ENCODE peak calls at places on chromosomes 11 and 22, in nine cellular contexts. One of them, this sample, is unnamed.

GRCh38 chr11:88102595-88102929 is 72.7 kb downstream of the RAB38 start:
- DNase-seq in HuH-7: no peak
- DNase-seq in stimulated activated CD4-positive, alpha-beta T cell treated with anti-CD3 and anti-CD28 coated beads, Interleukin-15, amount 100 ng/mL, for 24 hours: no peak
- DNase-seq in NCI-H524: no peak
- DNase-seq in NCI-H748 treated with DMSO at 0.1 percent for 48 hours: no peak
- DNase-seq in hippocampal formation: no peak
- DNase-seq in colonic mucosa: no peak
- DNase-seq in stimulated activated CD8-positive, alpha-beta memory T cell treated with anti-CD3 and anti-CD28 coated beads, Interleukin-15, amount 100 ng/mL, for 1 hour: no peak
- DNase-seq in stimulated activated naive CD8-positive, alpha-beta T cell treated with anti-CD3 and anti-CD28 coated beads, Interleukin-15, amount 100 ng/mL, for 72 hours: no peak
- DNase-seq in this sample: no peak

GRCh38 chr11:47886096-47886495 is 37.9 kb upstream of the NUP160 start:
- DNase-seq in hippocampal formation: no peak
- DNase-seq in NCI-H524: no peak
- DNase-seq in stimulated activated CD8-positive, alpha-beta memory T cell treated with anti-CD3 and anti-CD28 coated beads, Interleukin-15, amount 100 ng/mL, for 1 hour: no peak
- DNase-seq in stimulated activated naive CD8-positive, alpha-beta T cell treated with anti-CD3 and anti-CD28 coated beads, Interleukin-15, amount 100 ng/mL, for 72 hours: no peak
- DNase-seq in NCI-H748 treated with DMSO at 0.1 percent for 48 hours: no peak
- DNase-seq in colonic mucosa: peak
- DNase-seq in stimulated activated CD4-positive, alpha-beta T cell treated with anti-CD3 and anti-CD28 coated beads, Interleukin-15, amount 100 ng/mL, for 24 hours: peak
- DNase-seq in HuH-7: no peak
- DNase-seq in this sample: no peak

GRCh38 chr22:46001426-46002106 is 24.6 kb upstream of the WNT7B start:
- DNase-seq in stimulated activated CD4-positive, alpha-beta T cell treated with anti-CD3 and anti-CD28 coated beads, Interleukin-15, amount 100 ng/mL, for 24 hours: no peak
- DNase-seq in HuH-7: no peak
- DNase-seq in NCI-H524: peak
- DNase-seq in NCI-H748 treated with DMSO at 0.1 percent for 48 hours: no peak
- DNase-seq in stimulated activated CD8-positive, alpha-beta memory T cell treated with anti-CD3 and anti-CD28 coated beads, Interleukin-15, amount 100 ng/mL, for 1 hour: no peak
- DNase-seq in stimulated activated naive CD8-positive, alpha-beta T cell treated with anti-CD3 and anti-CD28 coated beads, Interleukin-15, amount 100 ng/mL, for 72 hours: no peak
- DNase-seq in colonic mucosa: no peak
- DNase-seq in hippocampal formation: no peak
- DNase-seq in this sample: no peak

GRCh38 chr22:29798318-29798717 is 31.1 kb downstream of the UQCR10 start:
- DNase-seq in hippocampal formation: no peak
- DNase-seq in NCI-H524: no peak
- DNase-seq in NCI-H748 treated with DMSO at 0.1 percent for 48 hours: no peak
- DNase-seq in HuH-7: no peak
- DNase-seq in stimulated activated CD8-positive, alpha-beta memory T cell treated with anti-CD3 and anti-CD28 coated beads, Interleukin-15, amount 100 ng/mL, for 1 hour: no peak
- DNase-seq in colonic mucosa: no peak
- DNase-seq in stimulated activated naive CD8-positive, alpha-beta T cell treated with anti-CD3 and anti-CD28 coated beads, Interleukin-15, amount 100 ng/mL, for 72 hours: no peak
- DNase-seq in stimulated activated CD4-positive, alpha-beta T cell treated with anti-CD3 and anti-CD28 coated beads, Interleukin-15, amount 100 ng/mL, for 24 hours: no peak
- DNase-seq in this sample: no peak

GRCh38 chr11:9936754-9937153 is 272.9 kb downstream of the SWAP70 start:
- DNase-seq in NCI-H748 treated with DMSO at 0.1 percent for 48 hours: no peak
- DNase-seq in stimulated activated naive CD8-positive, alpha-beta T cell treated with anti-CD3 and anti-CD28 coated beads, Interleukin-15, amount 100 ng/mL, for 72 hours: no peak
- DNase-seq in stimulated activated CD4-positive, alpha-beta T cell treated with anti-CD3 and anti-CD28 coated beads, Interleukin-15, amount 100 ng/mL, for 24 hours: no peak
- DNase-seq in HuH-7: no peak
- DNase-seq in hippocampal formation: no peak
- DNase-seq in stimulated activated CD8-positive, alpha-beta memory T cell treated with anti-CD3 and anti-CD28 coated beads, Interleukin-15, amount 100 ng/mL, for 1 hour: no peak
- DNase-seq in NCI-H524: no peak
- DNase-seq in colonic mucosa: no peak
- DNase-seq in this sample: no peak

GRCh38 chr11:121723261-121723741 is 270.5 kb upstream of the SORL1-AS1 start:
- DNase-seq in stimulated activated CD4-positive, alpha-beta T cell treated with anti-CD3 and anti-CD28 coated beads, Interleukin-15, amount 100 ng/mL, for 24 hours: no peak
- DNase-seq in stimulated activated naive CD8-positive, alpha-beta T cell treated with anti-CD3 and anti-CD28 coated beads, Interleukin-15, amount 100 ng/mL, for 72 hours: no peak
- DNase-seq in NCI-H748 treated with DMSO at 0.1 percent for 48 hours: no peak
- DNase-seq in HuH-7: no peak
- DNase-seq in hippocampal formation: peak
- DNase-seq in colonic mucosa: no peak
- DNase-seq in NCI-H524: no peak
- DNase-seq in stimulated activated CD8-positive, alpha-beta memory T cell treated with anti-CD3 and anti-CD28 coated beads, Interleukin-15, amount 100 ng/mL, for 1 hour: no peak
- DNase-seq in this sample: no peak

GRCh38 chr22:43824724-43825485 is 12.8 kb upstream of the EFCAB6 start:
- DNase-seq in stimulated activated CD8-positive, alpha-beta memory T cell treated with anti-CD3 and anti-CD28 coated beads, Interleukin-15, amount 100 ng/mL, for 1 hour: no peak
- DNase-seq in stimulated activated naive CD8-positive, alpha-beta T cell treated with anti-CD3 and anti-CD28 coated beads, Interleukin-15, amount 100 ng/mL, for 72 hours: no peak
- DNase-seq in NCI-H748 treated with DMSO at 0.1 percent for 48 hours: no peak
- DNase-seq in stimulated activated CD4-positive, alpha-beta T cell treated with anti-CD3 and anti-CD28 coated beads, Interleukin-15, amount 100 ng/mL, for 24 hours: no peak
- DNase-seq in colonic mucosa: no peak
- DNase-seq in NCI-H524: no peak
- DNase-seq in HuH-7: no peak
- DNase-seq in hippocampal formation: no peak
- DNase-seq in this sample: no peak

GRCh38 chr11:13368041-13368446 is 90.5 kb downstream of the BMAL1 start:
- DNase-seq in stimulated activated naive CD8-positive, alpha-beta T cell treated with anti-CD3 and anti-CD28 coated beads, Interleukin-15, amount 100 ng/mL, for 72 hours: no peak
- DNase-seq in HuH-7: no peak
- DNase-seq in NCI-H748 treated with DMSO at 0.1 percent for 48 hours: no peak
- DNase-seq in NCI-H524: no peak
- DNase-seq in hippocampal formation: no peak
- DNase-seq in colonic mucosa: no peak
- DNase-seq in stimulated activated CD8-positive, alpha-beta memory T cell treated with anti-CD3 and anti-CD28 coated beads, Interleukin-15, amount 100 ng/mL, for 1 hour: no peak
- DNase-seq in stimulated activated CD4-positive, alpha-beta T cell treated with anti-CD3 and anti-CD28 coated beads, Interleukin-15, amount 100 ng/mL, for 24 hours: no peak
- DNase-seq in this sample: no peak

GRCh38 chr22:25070870-25071465 is 118.5 kb downstream of the KIAA1671 start:
- DNase-seq in NCI-H524: no peak
- DNase-seq in NCI-H748 treated with DMSO at 0.1 percent for 48 hours: no peak
- DNase-seq in hippocampal formation: no peak
- DNase-seq in stimulated activated naive CD8-positive, alpha-beta T cell treated with anti-CD3 and anti-CD28 coated beads, Interleukin-15, amount 100 ng/mL, for 72 hours: no peak
- DNase-seq in stimulated activated CD4-positive, alpha-beta T cell treated with anti-CD3 and anti-CD28 coated beads, Interleukin-15, amount 100 ng/mL, for 24 hours: no peak
- DNase-seq in stimulated activated CD8-positive, alpha-beta memory T cell treated with anti-CD3 and anti-CD28 coated beads, Interleukin-15, amount 100 ng/mL, for 1 hour: no peak
- DNase-seq in HuH-7: no peak
- DNase-seq in colonic mucosa: no peak
- DNase-seq in this sample: no peak

GRCh38 chr11:48154162-48154561 is 62.4 kb upstream of the OR4B1 start:
- DNase-seq in stimulated activated CD4-positive, alpha-beta T cell treated with anti-CD3 and anti-CD28 coated beads, Interleukin-15, amount 100 ng/mL, for 24 hours: no peak
- DNase-seq in colonic mucosa: no peak
- DNase-seq in NCI-H524: no peak
- DNase-seq in stimulated activated CD8-positive, alpha-beta memory T cell treated with anti-CD3 and anti-CD28 coated beads, Interleukin-15, amount 100 ng/mL, for 1 hour: no peak
- DNase-seq in stimulated activated naive CD8-positive, alpha-beta T cell treated with anti-CD3 and anti-CD28 coated beads, Interleukin-15, amount 100 ng/mL, for 72 hours: no peak
- DNase-seq in HuH-7: no peak
- DNase-seq in NCI-H748 treated with DMSO at 0.1 percent for 48 hours: no peak
- DNase-seq in hippocampal formation: no peak
- DNase-seq in this sample: no peak

GRCh38 chr11:120384476-120384875 is 48.3 kb downstream of the ARHGEF12 start:
- DNase-seq in colonic mucosa: no peak
- DNase-seq in hippocampal formation: no peak
- DNase-seq in NCI-H524: no peak
- DNase-seq in HuH-7: no peak
- DNase-seq in stimulated activated CD8-positive, alpha-beta memory T cell treated with anti-CD3 and anti-CD28 coated beads, Interleukin-15, amount 100 ng/mL, for 1 hour: no peak
- DNase-seq in stimulated activated CD4-positive, alpha-beta T cell treated with anti-CD3 and anti-CD28 coated beads, Interleukin-15, amount 100 ng/mL, for 24 hours: no peak
- DNase-seq in NCI-H748 treated with DMSO at 0.1 percent for 48 hours: no peak
- DNase-seq in stimulated activated naive CD8-positive, alpha-beta T cell treated with anti-CD3 and anti-CD28 coated beads, Interleukin-15, amount 100 ng/mL, for 72 hours: no peak
- DNase-seq in this sample: no peak

GRCh38 chr11:32173435-32173834 is 82.6 kb downstream of the RCN1 start:
- DNase-seq in hippocampal formation: peak
- DNase-seq in stimulated activated naive CD8-positive, alpha-beta T cell treated with anti-CD3 and anti-CD28 coated beads, Interleukin-15, amount 100 ng/mL, for 72 hours: peak
- DNase-seq in colonic mucosa: peak
- DNase-seq in HuH-7: peak
- DNase-seq in NCI-H748 treated with DMSO at 0.1 percent for 48 hours: peak
- DNase-seq in NCI-H524: peak
- DNase-seq in stimulated activated CD4-positive, alpha-beta T cell treated with anti-CD3 and anti-CD28 coated beads, Interleukin-15, amount 100 ng/mL, for 24 hours: peak
- DNase-seq in stimulated activated CD8-positive, alpha-beta memory T cell treated with anti-CD3 and anti-CD28 coated beads, Interleukin-15, amount 100 ng/mL, for 1 hour: no peak
- DNase-seq in this sample: peak

GRCh38 chr11:129691154-129691553 is 124.5 kb upstream of the TMEM45B start:
- DNase-seq in stimulated activated CD4-positive, alpha-beta T cell treated with anti-CD3 and anti-CD28 coated beads, Interleukin-15, amount 100 ng/mL, for 24 hours: no peak
- DNase-seq in colonic mucosa: no peak
- DNase-seq in NCI-H748 treated with DMSO at 0.1 percent for 48 hours: no peak
- DNase-seq in hippocampal formation: no peak
- DNase-seq in NCI-H524: no peak
- DNase-seq in stimulated activated CD8-positive, alpha-beta memory T cell treated with anti-CD3 and anti-CD28 coated beads, Interleukin-15, amount 100 ng/mL, for 1 hour: no peak
- DNase-seq in stimulated activated naive CD8-positive, alpha-beta T cell treated with anti-CD3 and anti-CD28 coated beads, Interleukin-15, amount 100 ng/mL, for 72 hours: no peak
- DNase-seq in HuH-7: no peak
- DNase-seq in this sample: no peak

GRCh38 chr11:70397336-70397982 is 870 bp upstream of the CTTN start:
- DNase-seq in hippocampal formation: no peak
- DNase-seq in stimulated activated naive CD8-positive, alpha-beta T cell treated with anti-CD3 and anti-CD28 coated beads, Interleukin-15, amount 100 ng/mL, for 72 hours: no peak
- DNase-seq in stimulated activated CD4-positive, alpha-beta T cell treated with anti-CD3 and anti-CD28 coated beads, Interleukin-15, amount 100 ng/mL, for 24 hours: peak
- DNase-seq in NCI-H748 treated with DMSO at 0.1 percent for 48 hours: no peak
- DNase-seq in colonic mucosa: peak
- DNase-seq in stimulated activated CD8-positive, alpha-beta memory T cell treated with anti-CD3 and anti-CD28 coated beads, Interleukin-15, amount 100 ng/mL, for 1 hour: no peak
- DNase-seq in NCI-H524: peak
- DNase-seq in HuH-7: peak
- DNase-seq in this sample: peak

GRCh38 chr11:64539711-64540420 is 51.2 kb upstream of the SLC22A12 start:
- DNase-seq in hippocampal formation: no peak
- DNase-seq in stimulated activated CD4-positive, alpha-beta T cell treated with anti-CD3 and anti-CD28 coated beads, Interleukin-15, amount 100 ng/mL, for 24 hours: no peak
- DNase-seq in stimulated activated CD8-positive, alpha-beta memory T cell treated with anti-CD3 and anti-CD28 coated beads, Interleukin-15, amount 100 ng/mL, for 1 hour: no peak
- DNase-seq in NCI-H748 treated with DMSO at 0.1 percent for 48 hours: no peak
- DNase-seq in stimulated activated naive CD8-positive, alpha-beta T cell treated with anti-CD3 and anti-CD28 coated beads, Interleukin-15, amount 100 ng/mL, for 72 hours: no peak
- DNase-seq in colonic mucosa: no peak
- DNase-seq in HuH-7: no peak
- DNase-seq in NCI-H524: no peak
- DNase-seq in this sample: no peak

GRCh38 chr11:46248270-46249102 is 29.0 kb upstream of the CREB3L1 start:
- DNase-seq in HuH-7: no peak
- DNase-seq in stimulated activated naive CD8-positive, alpha-beta T cell treated with anti-CD3 and anti-CD28 coated beads, Interleukin-15, amount 100 ng/mL, for 72 hours: no peak
- DNase-seq in colonic mucosa: no peak
- DNase-seq in NCI-H748 treated with DMSO at 0.1 percent for 48 hours: no peak
- DNase-seq in stimulated activated CD4-positive, alpha-beta T cell treated with anti-CD3 and anti-CD28 coated beads, Interleukin-15, amount 100 ng/mL, for 24 hours: no peak
- DNase-seq in NCI-H524: no peak
- DNase-seq in stimulated activated CD8-positive, alpha-beta memory T cell treated with anti-CD3 and anti-CD28 coated beads, Interleukin-15, amount 100 ng/mL, for 1 hour: no peak
- DNase-seq in hippocampal formation: no peak
- DNase-seq in this sample: no peak

GRCh38 chr11:24407733-24408132 is 89.1 kb upstream of the LUZP2 start:
- DNase-seq in NCI-H524: no peak
- DNase-seq in HuH-7: no peak
- DNase-seq in stimulated activated CD8-positive, alpha-beta memory T cell treated with anti-CD3 and anti-CD28 coated beads, Interleukin-15, amount 100 ng/mL, for 1 hour: no peak
- DNase-seq in stimulated activated naive CD8-positive, alpha-beta T cell treated with anti-CD3 and anti-CD28 coated beads, Interleukin-15, amount 100 ng/mL, for 72 hours: no peak
- DNase-seq in NCI-H748 treated with DMSO at 0.1 percent for 48 hours: no peak
- DNase-seq in stimulated activated CD4-positive, alpha-beta T cell treated with anti-CD3 and anti-CD28 coated beads, Interleukin-15, amount 100 ng/mL, for 24 hours: no peak
- DNase-seq in colonic mucosa: no peak
- DNase-seq in hippocampal formation: no peak
- DNase-seq in this sample: no peak

GRCh38 chr11:45275823-45276222 is 10.3 kb downstream of the SYT13 start:
- DNase-seq in stimulated activated CD8-positive, alpha-beta memory T cell treated with anti-CD3 and anti-CD28 coated beads, Interleukin-15, amount 100 ng/mL, for 1 hour: no peak
- DNase-seq in NCI-H748 treated with DMSO at 0.1 percent for 48 hours: no peak
- DNase-seq in hippocampal formation: no peak
- DNase-seq in stimulated activated naive CD8-positive, alpha-beta T cell treated with anti-CD3 and anti-CD28 coated beads, Interleukin-15, amount 100 ng/mL, for 72 hours: no peak
- DNase-seq in HuH-7: no peak
- DNase-seq in colonic mucosa: no peak
- DNase-seq in NCI-H524: no peak
- DNase-seq in stimulated activated CD4-positive, alpha-beta T cell treated with anti-CD3 and anti-CD28 coated beads, Interleukin-15, amount 100 ng/mL, for 24 hours: no peak
- DNase-seq in this sample: no peak

GRCh38 chr11:61777234-61778090 is 14.9 kb downstream of the TMEM258 start:
- DNase-seq in NCI-H748 treated with DMSO at 0.1 percent for 48 hours: no peak
- DNase-seq in hippocampal formation: no peak
- DNase-seq in stimulated activated naive CD8-positive, alpha-beta T cell treated with anti-CD3 and anti-CD28 coated beads, Interleukin-15, amount 100 ng/mL, for 72 hours: peak
- DNase-seq in stimulated activated CD8-positive, alpha-beta memory T cell treated with anti-CD3 and anti-CD28 coated beads, Interleukin-15, amount 100 ng/mL, for 1 hour: peak
- DNase-seq in stimulated activated CD4-positive, alpha-beta T cell treated with anti-CD3 and anti-CD28 coated beads, Interleukin-15, amount 100 ng/mL, for 24 hours: peak
- DNase-seq in HuH-7: no peak
- DNase-seq in colonic mucosa: peak
- DNase-seq in NCI-H524: no peak
- DNase-seq in this sample: no peak

GRCh38 chr22:23070418-23071162 is at the start of gene GNAZ:
- DNase-seq in NCI-H524: no peak
- DNase-seq in HuH-7: peak
- DNase-seq in stimulated activated naive CD8-positive, alpha-beta T cell treated with anti-CD3 and anti-CD28 coated beads, Interleukin-15, amount 100 ng/mL, for 72 hours: peak
- DNase-seq in stimulated activated CD8-positive, alpha-beta memory T cell treated with anti-CD3 and anti-CD28 coated beads, Interleukin-15, amount 100 ng/mL, for 1 hour: no peak
- DNase-seq in stimulated activated CD4-positive, alpha-beta T cell treated with anti-CD3 and anti-CD28 coated beads, Interleukin-15, amount 100 ng/mL, for 24 hours: peak
- DNase-seq in colonic mucosa: no peak
- DNase-seq in NCI-H748 treated with DMSO at 0.1 percent for 48 hours: peak
- DNase-seq in hippocampal formation: no peak
- DNase-seq in this sample: no peak

GRCh38 chr11:66495401-66495844 is 15.0 kb upstream of the BBS1 start:
- DNase-seq in NCI-H524: no peak
- DNase-seq in stimulated activated CD8-positive, alpha-beta memory T cell treated with anti-CD3 and anti-CD28 coated beads, Interleukin-15, amount 100 ng/mL, for 1 hour: no peak
- DNase-seq in NCI-H748 treated with DMSO at 0.1 percent for 48 hours: no peak
- DNase-seq in HuH-7: no peak
- DNase-seq in stimulated activated CD4-positive, alpha-beta T cell treated with anti-CD3 and anti-CD28 coated beads, Interleukin-15, amount 100 ng/mL, for 24 hours: peak
- DNase-seq in stimulated activated naive CD8-positive, alpha-beta T cell treated with anti-CD3 and anti-CD28 coated beads, Interleukin-15, amount 100 ng/mL, for 72 hours: no peak
- DNase-seq in colonic mucosa: no peak
- DNase-seq in hippocampal formation: no peak
- DNase-seq in this sample: no peak

GRCh38 chr11:120606116-120607010 is 94.8 kb downstream of the GRIK4 start:
- DNase-seq in stimulated activated CD4-positive, alpha-beta T cell treated with anti-CD3 and anti-CD28 coated beads, Interleukin-15, amount 100 ng/mL, for 24 hours: no peak
- DNase-seq in HuH-7: no peak
- DNase-seq in colonic mucosa: no peak
- DNase-seq in stimulated activated naive CD8-positive, alpha-beta T cell treated with anti-CD3 and anti-CD28 coated beads, Interleukin-15, amount 100 ng/mL, for 72 hours: no peak
- DNase-seq in NCI-H524: no peak
- DNase-seq in stimulated activated CD8-positive, alpha-beta memory T cell treated with anti-CD3 and anti-CD28 coated beads, Interleukin-15, amount 100 ng/mL, for 1 hour: no peak
- DNase-seq in NCI-H748 treated with DMSO at 0.1 percent for 48 hours: no peak
- DNase-seq in hippocampal formation: no peak
- DNase-seq in this sample: no peak

GRCh38 chr22:37163618-37164534 is 14.2 kb upstream of the IL2RB start:
- DNase-seq in stimulated activated CD8-positive, alpha-beta memory T cell treated with anti-CD3 and anti-CD28 coated beads, Interleukin-15, amount 100 ng/mL, for 1 hour: no peak
- DNase-seq in NCI-H524: no peak
- DNase-seq in stimulated activated naive CD8-positive, alpha-beta T cell treated with anti-CD3 and anti-CD28 coated beads, Interleukin-15, amount 100 ng/mL, for 72 hours: peak
- DNase-seq in hippocampal formation: no peak
- DNase-seq in stimulated activated CD4-positive, alpha-beta T cell treated with anti-CD3 and anti-CD28 coated beads, Interleukin-15, amount 100 ng/mL, for 24 hours: peak
- DNase-seq in HuH-7: no peak
- DNase-seq in NCI-H748 treated with DMSO at 0.1 percent for 48 hours: no peak
- DNase-seq in colonic mucosa: no peak
- DNase-seq in this sample: no peak

GRCh38 chr11:17371614-17372013 is 16.8 kb downstream of the KCNJ11 start:
- DNase-seq in colonic mucosa: no peak
- DNase-seq in NCI-H748 treated with DMSO at 0.1 percent for 48 hours: no peak
- DNase-seq in HuH-7: no peak
- DNase-seq in stimulated activated CD4-positive, alpha-beta T cell treated with anti-CD3 and anti-CD28 coated beads, Interleukin-15, amount 100 ng/mL, for 24 hours: no peak
- DNase-seq in stimulated activated naive CD8-positive, alpha-beta T cell treated with anti-CD3 and anti-CD28 coated beads, Interleukin-15, amount 100 ng/mL, for 72 hours: no peak
- DNase-seq in NCI-H524: no peak
- DNase-seq in hippocampal formation: no peak
- DNase-seq in stimulated activated CD8-positive, alpha-beta memory T cell treated with anti-CD3 and anti-CD28 coated beads, Interleukin-15, amount 100 ng/mL, for 1 hour: no peak
- DNase-seq in this sample: no peak

GRCh38 chr22:26318975-26319374 is 110.1 kb upstream of the ASPHD2 start:
- DNase-seq in stimulated activated CD4-positive, alpha-beta T cell treated with anti-CD3 and anti-CD28 coated beads, Interleukin-15, amount 100 ng/mL, for 24 hours: no peak
- DNase-seq in HuH-7: no peak
- DNase-seq in stimulated activated CD8-positive, alpha-beta memory T cell treated with anti-CD3 and anti-CD28 coated beads, Interleukin-15, amount 100 ng/mL, for 1 hour: no peak
- DNase-seq in NCI-H524: no peak
- DNase-seq in hippocampal formation: no peak
- DNase-seq in colonic mucosa: no peak
- DNase-seq in stimulated activated naive CD8-positive, alpha-beta T cell treated with anti-CD3 and anti-CD28 coated beads, Interleukin-15, amount 100 ng/mL, for 72 hours: no peak
- DNase-seq in NCI-H748 treated with DMSO at 0.1 percent for 48 hours: no peak
- DNase-seq in this sample: no peak

GRCh38 chr22:32693102-32693501 is 108.4 kb upstream of the TIMP3 start:
- DNase-seq in colonic mucosa: no peak
- DNase-seq in stimulated activated CD8-positive, alpha-beta memory T cell treated with anti-CD3 and anti-CD28 coated beads, Interleukin-15, amount 100 ng/mL, for 1 hour: no peak
- DNase-seq in HuH-7: no peak
- DNase-seq in NCI-H524: no peak
- DNase-seq in stimulated activated CD4-positive, alpha-beta T cell treated with anti-CD3 and anti-CD28 coated beads, Interleukin-15, amount 100 ng/mL, for 24 hours: no peak
- DNase-seq in stimulated activated naive CD8-positive, alpha-beta T cell treated with anti-CD3 and anti-CD28 coated beads, Interleukin-15, amount 100 ng/mL, for 72 hours: no peak
- DNase-seq in hippocampal formation: no peak
- DNase-seq in NCI-H748 treated with DMSO at 0.1 percent for 48 hours: no peak
- DNase-seq in this sample: no peak

This sample was measured in small intestine.